ENCODE peak calls at places on chromosomes 4 and X, in five cellular contexts. U is thoracic aorta, T is astrocyte of the cerebellum, F is sigmoid colon, W is ovary. D is an unnamed sample.

GRCh38 chr4:77007358-77008230 is 58.0 kb downstream of the SEPTIN11 start:
- DNase-seq in F (no peak), T (no peak), U (no peak), W (no peak), D (no peak)

GRCh38 chr4:139889194-139889762 is 223.7 kb downstream of the MGST2 start:
- DNase-seq in F (no peak), T (no peak), U (no peak), W (no peak), D (no peak)

GRCh38 chr4:24816797-24817196 is 21.4 kb downstream of the SOD3 start:
- DNase-seq in U (no peak), W (no peak), F (no peak), T (no peak), D (no peak)

GRCh38 chr4:7313991-7314390 is 120.7 kb downstream of the PSAPL1 start:
- DNase-seq in F (no peak), T (no peak), W (no peak), U (no peak), D (no peak)

GRCh38 chr4:71426381-71427042 is 87.7 kb downstream of the SLC4A4 start:
- DNase-seq in T (no peak), F (no peak), U (no peak), W (no peak), D (no peak)

GRCh38 chrX:20441123-20441522 is 174.4 kb upstream of the RPS6KA3 start:
- DNase-seq in F (no peak), T (no peak), U (no peak), W (no peak), D (no peak)

GRCh38 chrX:11755724-11756123 is 2.3 kb upstream of the MSL3 start:
- DNase-seq in U (no peak), T (no peak), F (no peak), W (no peak), D (no peak)

GRCh38 chr4:14850374-14851097 is 151.7 kb upstream of the CPEB2 start:
- DNase-seq in W (no peak), F (no peak), U (no peak), T (no peak), D (no peak)

GRCh38 chr4:123060039-123060770 is 137.8 kb upstream of the NUDT6 start:
- DNase-seq in T (no peak), W (no peak), F (no peak), U (no peak), D (no peak)

GRCh38 chr4:184757810-184758209 is 23.9 kb upstream of the CENPU start:
- DNase-seq in U (no peak), T (no peak), W (no peak), F (no peak), D (no peak)

GRCh38 chr4:1731180-1731579 is 9.9 kb downstream of the TACC3 start:
- DNase-seq in F (no peak), U (no peak), T (peak; percentile 32), W (no peak), D (no peak)

GRCh38 chr4:173434226-173434625 is 35.3 kb upstream of the SCRG1 start:
- DNase-seq in W (no peak), F (no peak), T (no peak), U (no peak), D (no peak)

GRCh38 chr4:89105726-89106125 is 5.6 kb upstream of the TIGD2 start:
- DNase-seq in F (no peak), T (no peak), U (no peak), W (no peak), D (no peak)

GRCh38 chrX:24676403-24677024 is 17.2 kb upstream of the POLA1 start:
- DNase-seq in T (no peak), F (no peak), W (no peak), U (no peak), D (no peak)

DNA sequence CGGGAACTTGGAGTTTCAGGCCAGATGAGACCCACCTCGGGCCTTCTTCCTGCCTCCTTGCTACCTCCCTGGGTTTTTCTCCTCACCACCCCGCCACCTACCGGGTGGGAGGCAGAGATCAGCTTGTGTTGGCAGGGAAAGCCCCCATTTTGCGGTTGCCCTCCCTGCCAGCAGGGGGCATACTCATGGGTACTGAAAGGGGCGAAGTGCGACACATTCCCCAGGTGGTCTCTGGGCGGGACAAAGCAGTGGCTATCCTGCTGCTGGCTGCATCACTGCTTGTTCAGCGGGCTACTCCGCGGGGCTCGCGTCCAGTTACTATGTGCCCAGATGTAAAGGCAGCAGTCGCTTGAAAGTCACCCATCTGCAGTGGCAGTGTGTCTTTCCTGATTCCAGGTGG is 330.3 kb downstream of the PDHA2 start:
- DNase-seq in U (no peak), T (no peak), W (no peak), F (no peak), D (no peak)
- TF ChIP-seq CTCF in U (no peak), T (no peak), W (no peak), F (no peak), D (no peak)

GRCh38 chr4:80462537-80463207 is 127.1 kb downstream of the CFAP299 start:
- DNase-seq in U (no peak), F (no peak), T (no peak), W (no peak), D (no peak)
- H3K4me3 ChIP-seq in U (peak overlapping the region; percentile 35), F (no peak overlapping the region), T (no peak overlapping the region), W (no peak overlapping the region), D (no peak overlapping the region)

GRCh38 chr4:147516133-147516532 is 35.2 kb downstream of the EDNRA start:
- DNase-seq in T (no peak), U (no peak), W (no peak), F (no peak), D (no peak)

GRCh38 chr4:147513051-147513450 is 32.2 kb downstream of the EDNRA start:
- DNase-seq in W (no peak), T (no peak), F (no peak), U (no peak), D (no peak)

GRCh38 chr4:147515220-147515936 is 34.5 kb downstream of the EDNRA start:
- DNase-seq in T (no peak), F (no peak), U (no peak), W (no peak), D (no peak)

GRCh38 chr4:147511005-147511660 is 30.2 kb downstream of the EDNRA start:
- DNase-seq in T (no peak), F (no peak), W (no peak), U (no peak), D (no peak)

DNA sequence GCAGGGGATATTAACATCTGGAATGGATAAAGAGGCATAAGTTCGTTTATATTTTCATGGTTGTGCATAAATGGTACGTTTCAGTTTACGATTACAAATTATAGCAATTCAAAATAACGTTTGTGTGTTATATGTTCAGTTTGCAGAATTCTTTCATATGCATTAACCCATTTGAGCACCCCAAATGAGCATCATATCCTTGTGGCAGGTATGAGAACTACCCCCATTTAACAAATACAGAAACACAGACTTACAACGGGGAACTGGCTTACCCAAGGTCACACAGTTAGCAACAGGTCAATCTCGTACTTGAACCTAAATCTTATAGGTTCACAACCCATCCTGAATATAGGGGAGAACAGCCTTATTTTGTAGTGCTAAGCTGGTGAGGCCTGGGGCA is 33.1 kb downstream of the EDNRA start:
- DNase-seq in T (no peak), W (no peak), U (no peak), F (no peak), D (no peak)
- TF ChIP-seq CTCF in T (no peak), W (no peak), U (no peak), F (no peak), D (no peak)

GRCh38 chrX:104564921-104565703 is 887 bp upstream of the IL1RAPL2 start:
- DNase-seq in W (no peak), U (no peak), T (no peak), F (no peak), D (no peak)

GRCh38 chrX:104566921-104567501 is 1.0 kb downstream of the IL1RAPL2 start:
- DNase-seq in T (no peak), F (no peak), W (no peak), U (no peak), D (no peak)

GRCh38 chrX:104565791-104566687 is at the start of gene IL1RAPL2:
- DNase-seq in T (peak; percentile 13), U (no peak), F (no peak), W (no peak), D (no peak)

GRCh38 chrX:104568304-104568915 is 2.4 kb downstream of the IL1RAPL2 start:
- DNase-seq in T (no peak), U (no peak), F (no peak), W (no peak), D (no peak)

GRCh38 chrX:104567506-104567905 is 1.5 kb downstream of the IL1RAPL2 start:
- DNase-seq in U (no peak), T (no peak), W (no peak), F (no peak), D (no peak)
- H3K4me3 ChIP-seq in U (no peak overlapping the region), T (peak overlapping the region; percentile 38), W (no peak overlapping the region), F (peak overlapping the region; percentile 30), D (no peak overlapping the region)

DNA sequence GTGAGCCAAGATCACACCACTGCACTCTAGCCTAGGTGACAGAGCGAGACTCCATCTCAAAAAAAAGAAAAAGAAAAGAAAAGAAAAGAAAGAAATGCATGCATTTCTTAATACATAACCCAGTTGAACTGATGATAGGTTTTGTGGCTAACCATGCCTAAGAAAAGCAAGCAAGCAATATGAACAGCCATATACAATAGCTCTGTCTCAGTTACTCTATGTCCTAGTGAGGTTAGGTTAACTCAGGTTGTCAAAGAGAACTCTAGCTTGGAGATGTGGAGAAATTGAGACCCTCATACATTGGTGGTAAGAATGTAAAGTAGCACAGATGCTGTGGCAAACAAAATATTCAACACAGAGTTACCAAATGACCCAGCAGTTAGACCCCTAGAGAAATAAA is 167.0 kb upstream of the RASGEF1B start:
- DNase-seq in F (no peak), U (no peak), W (no peak), T (no peak), D (no peak)
- TF ChIP-seq CTCF in F (no peak), U (no peak), W (no peak), T (no peak), D (no peak)

GRCh38 chr4:186624951-186625350 is 69.6 kb upstream of the MTNR1A start:
- DNase-seq in T (peak; percentile 33), W (no peak), F (no peak), U (no peak), D (peak; percentile 80)

GRCh38 chr4:186628058-186628711 is 72.8 kb upstream of the MTNR1A start:
- DNase-seq in F (no peak), U (no peak), T (no peak), W (no peak), D (no peak)

GRCh38 chr4:186630128-186630527 is 74.8 kb upstream of the MTNR1A start:
- DNase-seq in U (no peak), W (no peak), F (no peak), T (no peak), D (no peak)

GRCh38 chr4:186623546-186623945 is 68.2 kb upstream of the MTNR1A start:
- DNase-seq in T (no peak), W (no peak), F (no peak), U (no peak), D (no peak)

DNA sequence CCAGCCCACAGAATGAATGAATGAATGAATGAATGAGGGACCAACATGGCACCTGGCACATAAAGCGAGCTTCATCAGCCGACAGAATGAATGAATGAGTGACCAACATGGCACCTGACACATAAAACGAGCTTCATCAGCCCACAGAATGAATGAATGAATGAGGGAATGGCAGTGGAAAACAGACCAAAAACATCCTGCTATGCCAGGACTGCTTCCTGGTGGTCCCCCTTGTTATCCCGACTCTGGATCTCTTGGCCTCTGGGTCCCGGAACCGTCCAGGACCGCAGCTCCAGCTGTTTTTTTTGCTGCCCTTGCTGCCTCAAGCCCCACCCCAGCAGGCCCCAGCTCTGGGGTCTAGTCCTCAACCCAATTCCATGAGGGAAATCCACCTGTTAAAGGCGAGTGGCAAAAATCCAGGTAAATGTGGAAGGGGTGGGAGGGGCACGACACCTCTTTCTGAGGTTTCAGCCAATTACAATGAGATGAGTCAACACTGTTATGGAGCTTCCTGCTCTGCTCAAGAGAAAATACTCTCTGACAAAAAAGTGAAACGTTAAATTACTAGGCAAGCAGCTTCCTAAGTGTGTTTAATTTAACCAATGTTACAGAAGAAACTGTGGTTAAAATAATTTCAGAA is 72.0 kb upstream of the MTNR1A start:
- DNase-seq in T (no peak), F (no peak), U (no peak), W (no peak), D (no peak)
- H3K4me3 ChIP-seq in T (no peak overlapping the region), F (no peak overlapping the region), U (no peak overlapping the region), W (no peak overlapping the region), D (no peak overlapping the region)

D was measured in AG09309.